ENCODE peak calls at places on chromosomes 11 and 22, in ten cellular contexts. G is NB4; L is lower leg skin; W is CD14-positive monocyte; F is astrocyte of the spinal cord; O is cardiac fibroblast; T is astrocyte; Q is fibroblast of lung; I is CD8-positive, alpha-beta T cell; M is A549. C is an unnamed sample.
A peak's percentile ranks its signal among the peaks of the same experiment; 100 is the strongest.

GRCh38 chr22:42683599-42684283 is 34.5 kb upstream of the CYB5R3 start:
- DNase-seq in M (no peak), Q (peak; percentile 57), W (no peak), I (no peak), O (no peak), G (no peak), T (no peak), F (no peak), L (no peak), C (no peak)

GRCh38 chr11:130710442-130711101 is 205.7 kb downstream of the SNX19 start:
- DNase-seq in T (no peak), M (no peak), F (no peak), I (no peak), G (no peak), O (peak; percentile 52), L (no peak), W (no peak), Q (peak; percentile 68), C (no peak)

GRCh38 chr11:33371049-33371448 is 113.9 kb downstream of the HIPK3 start:
- DNase-seq in F (no peak), M (no peak), G (no peak), O (no peak), T (no peak), L (no peak), W (no peak), I (no peak), Q (no peak), C (no peak)

GRCh38 chr11:62444271-62444833 is 25.5 kb downstream of the SCGB1A1 start:
- DNase-seq in T (peak; percentile 52), W (peak; percentile 71), G (no peak), F (peak; percentile 86), I (no peak), L (peak; percentile 64), O (peak; percentile 83), Q (peak; percentile 53), M (no peak), C (no peak)

GRCh38 chr11:34890812-34891211 is 25.4 kb downstream of the APIP start:
- DNase-seq in O (peak; percentile 74), F (peak; percentile 58), T (peak; percentile 30), I (no peak), W (no peak), G (peak; percentile 35), L (no peak), M (no peak), Q (peak; percentile 81), C (no peak)

GRCh38 chr11:103604310-103604709 is 432.1 kb upstream of the DDI1 start:
- DNase-seq in F (no peak), T (no peak), I (no peak), O (no peak), W (no peak), M (no peak), L (no peak), G (no peak), Q (no peak), C (no peak)

GRCh38 chr11:808427-809286 is 1.1 kb upstream of the RPLP2 start:
- DNase-seq in W (no peak), L (no peak), M (peak; percentile 83), O (no peak), I (no peak), T (no peak), G (no peak), F (no peak), Q (no peak), C (no peak)

GRCh38 chr22:44194569-44194968 is 13.8 kb downstream of the PARVG start:
- DNase-seq in F (no peak), Q (no peak), T (no peak), G (no peak), L (no peak), I (no peak), W (no peak), M (no peak), O (no peak), C (no peak)

GRCh38 chr22:17191163-17191562 is 28.1 kb downstream of the ADA2 start:
- DNase-seq in Q (peak; percentile 53), L (no peak), G (no peak), M (no peak), T (peak; percentile 66), W (no peak), I (no peak), F (peak; percentile 44), O (peak; percentile 33), C (no peak)

GRCh38 chr11:27028653-27029052 is 12.0 kb upstream of the BBOX1 start:
- DNase-seq in G (no peak), O (no peak), I (no peak), Q (peak; percentile 65), F (peak; percentile 28), L (no peak), T (peak; percentile 34), M (no peak), W (no peak), C (no peak)

GRCh38 chr11:67275606-67276409 is 9.5 kb downstream of the GRK2 start:
- DNase-seq in G (peak; percentile 49), F (no peak), T (no peak), M (no peak), Q (no peak), W (peak; percentile 45), L (no peak), O (no peak), I (no peak), C (no peak)

GRCh38 chr11:5288912-5289525 is 12.7 kb downstream of the OR51B4 start:
- DNase-seq in M (no peak), F (no peak), L (no peak), G (no peak), T (no peak), W (no peak), O (peak; percentile 39), I (no peak), Q (no peak), C (no peak)

GRCh38 chr22:42328130-42328821 is 57.8 kb upstream of the TCF20 start:
- DNase-seq in F (no peak), W (no peak), I (no peak), L (no peak), O (no peak), T (no peak), Q (no peak), M (no peak), G (no peak), C (no peak)

GRCh38 chr11:34840736-34841386 is 75.3 kb downstream of the APIP start:
- DNase-seq in L (no peak), F (no peak), O (peak; percentile 52), W (peak; percentile 55), M (no peak), I (no peak), T (no peak), G (peak; percentile 85), Q (no peak), C (no peak)

DNA sequence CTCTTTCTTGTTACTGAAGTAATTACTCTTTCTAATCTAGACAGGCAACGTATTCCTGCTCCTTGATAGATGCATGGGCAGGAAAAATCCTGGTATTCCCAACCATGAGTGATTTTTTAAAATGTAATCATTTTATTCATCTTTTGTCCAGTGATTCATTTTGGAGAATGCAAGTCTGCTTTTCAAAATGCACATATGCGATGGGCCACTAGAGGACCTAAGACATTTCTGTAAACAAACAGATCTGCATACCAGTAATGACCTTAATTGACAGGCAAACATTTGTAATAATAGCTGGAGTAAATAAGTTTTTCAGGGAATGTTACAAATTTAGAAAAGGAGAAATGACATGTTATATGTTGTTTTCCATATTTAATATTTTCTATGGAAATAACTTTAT is 1167.6 kb downstream of the JRKL start:
- DNase-seq in W (no peak), M (no peak), L (no peak), G (peak; percentile 12), I (no peak), F (peak; percentile 9), O (peak; percentile 64), Q (no peak), T (no peak), C (no peak)
- TF ChIP-seq CTCF in W (no peak), M (no peak), L (no peak), G (no peak), I (no peak), F (no peak), O (peak; percentile 69), Q (no peak), T (peak; percentile 26), C (peak; percentile 48)

GRCh38 chr11:128517457-128518230 is 69.7 kb downstream of the ETS1 start:
- DNase-seq in W (no peak), Q (no peak), M (no peak), T (peak; percentile 56), G (no peak), O (peak; percentile 79), I (no peak), F (peak; percentile 70), L (no peak), C (no peak)

GRCh38 chr11:128520206-128520885 is 67.0 kb downstream of the ETS1 start:
- DNase-seq in T (no peak), M (no peak), W (no peak), F (no peak), L (no peak), Q (peak; percentile 32), I (no peak), O (peak; percentile 54), G (no peak), C (no peak)

GRCh38 chr11:128518493-128519207 is 68.7 kb downstream of the ETS1 start:
- DNase-seq in G (no peak), W (no peak), Q (peak; percentile 38), I (no peak), T (no peak), O (peak; percentile 63), L (no peak), F (peak; percentile 63), M (no peak), C (no peak)

GRCh38 chr11:128520886-128521696 is 66.3 kb downstream of the ETS1 start:
- DNase-seq in G (peak; percentile 30), W (no peak), F (peak; percentile 35), I (no peak), Q (no peak), M (no peak), T (no peak), L (no peak), O (peak; percentile 49), C (no peak)

DNA sequence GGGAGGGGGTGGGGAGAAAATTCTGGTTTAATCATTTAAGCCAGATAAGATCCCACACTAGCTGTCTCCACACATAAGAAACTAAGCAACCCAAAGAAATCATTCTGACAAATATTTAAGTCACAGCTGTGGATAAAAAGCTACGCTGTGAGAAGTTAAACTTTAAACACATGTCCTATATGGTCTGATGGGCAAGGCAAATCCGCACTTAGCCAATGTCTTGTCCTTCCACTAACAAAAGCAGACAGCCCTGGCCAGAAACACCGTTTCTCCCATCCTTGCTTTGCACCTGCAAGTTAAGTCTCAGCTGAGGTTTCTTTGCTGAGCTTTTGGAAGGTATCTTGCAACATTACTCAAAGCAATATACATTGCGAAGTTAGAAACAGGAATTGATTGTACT is 68.0 kb downstream of the ETS1 start:
- DNase-seq in O (peak; percentile 53), L (no peak), Q (peak; percentile 31), T (no peak), W (no peak), M (no peak), G (no peak), I (no peak), F (no peak), C (no peak)
- TF ChIP-seq CTCF in O (no peak), L (no peak), Q (no peak), T (no peak), W (no peak), M (no peak), G (no peak), I (no peak), F (no peak), C (no peak)

GRCh38 chr22:36775589-36775965 is 342 bp downstream of the IFT27 start:
- DNase-seq in M (no peak), I (no peak), T (no peak), Q (peak; percentile 5), L (no peak), F (peak; percentile 12), G (no peak), W (no peak), O (no peak), C (no peak)
- TF ChIP-seq CTCF in M (no peak), I (no peak), T (no peak), Q (no peak), L (no peak), F (no peak), G (no peak), W (no peak), O (no peak), C (no peak)

GRCh38 chr11:120696597-120696996 is 185.0 kb downstream of the GRIK4 start:
- DNase-seq in W (no peak), F (no peak), T (no peak), Q (no peak), O (no peak), I (no peak), L (no peak), M (no peak), G (no peak), C (no peak)
- TF ChIP-seq CTCF in W (no peak), F (peak; percentile 31), T (no peak), Q (no peak), O (no peak), I (no peak), L (no peak), M (no peak), G (peak; percentile 59), C (no peak)